ENCODE peak calls at places on chromosomes 11 and 22, in six cellular contexts. One of them, this sample, is unnamed.

GRCh38 chr11:114377612-114378267 is 22.6 kb downstream of the C11orf71 start:
- DNase-seq in Peyer's patch: no peak
- DNase-seq in H9: no peak
- DNase-seq in lower lobe of right lung: no peak
- DNase-seq in tibial nerve: no peak
- DNase-seq in neural progenitor cell: no peak
- DNase-seq in this sample: no peak

GRCh38 chr11:58028687-58029411 is 1.9 kb upstream of the OR6Q1 start:
- DNase-seq in Peyer's patch: no peak
- DNase-seq in H9: no peak
- DNase-seq in neural progenitor cell: no peak
- DNase-seq in lower lobe of right lung: no peak
- DNase-seq in tibial nerve: peak; percentile 19
- DNase-seq in this sample: no peak

GRCh38 chr11:102239906-102240305 is 77.4 kb upstream of the BIRC3 start:
- DNase-seq in H9: no peak
- DNase-seq in lower lobe of right lung: no peak
- DNase-seq in tibial nerve: no peak
- DNase-seq in neural progenitor cell: no peak
- DNase-seq in Peyer's patch: no peak
- DNase-seq in this sample: no peak

GRCh38 chr11:65414776-65415498 is 7.7 kb upstream of the NEAT1 start:
- DNase-seq in lower lobe of right lung: peak; percentile 36
- DNase-seq in Peyer's patch: no peak
- DNase-seq in tibial nerve: no peak
- DNase-seq in H9: peak; percentile 25
- DNase-seq in neural progenitor cell: no peak
- DNase-seq in this sample: peak; percentile 34

GRCh38 chr11:73140213-73141030 is 1.7 kb downstream of the FCHSD2 start:
- DNase-seq in tibial nerve: no peak
- DNase-seq in H9: peak; percentile 36
- DNase-seq in lower lobe of right lung: no peak
- DNase-seq in Peyer's patch: peak; percentile 35
- DNase-seq in neural progenitor cell: peak; percentile 66
- DNase-seq in this sample: no peak

GRCh38 chr11:7657306-7658025 is 15.8 kb downstream of the CYB5R2 start:
- DNase-seq in neural progenitor cell: peak; percentile 81
- DNase-seq in lower lobe of right lung: peak; percentile 66
- DNase-seq in tibial nerve: peak; percentile 63
- DNase-seq in H9: peak; percentile 76
- DNase-seq in Peyer's patch: no peak
- DNase-seq in this sample: no peak

GRCh38 chr11:961921-962320 is 36.3 kb downstream of the AP2A2 start:
- DNase-seq in H9: no peak
- DNase-seq in Peyer's patch: no peak
- DNase-seq in lower lobe of right lung: peak; percentile 19
- DNase-seq in tibial nerve: no peak
- DNase-seq in neural progenitor cell: no peak
- DNase-seq in this sample: no peak

GRCh38 chr11:117128289-117128688 is 15.8 kb upstream of the PAFAH1B2 start:
- DNase-seq in tibial nerve: no peak
- DNase-seq in Peyer's patch: no peak
- DNase-seq in neural progenitor cell: no peak
- DNase-seq in H9: no peak
- DNase-seq in lower lobe of right lung: no peak
- DNase-seq in this sample: no peak

GRCh38 chr22:36303874-36304273 is 50.9 kb downstream of the APOL1 start:
- DNase-seq in lower lobe of right lung: no peak
- DNase-seq in neural progenitor cell: no peak
- DNase-seq in Peyer's patch: no peak
- DNase-seq in tibial nerve: no peak
- DNase-seq in H9: no peak
- DNase-seq in this sample: no peak
- H3K27ac ChIP-seq in lower lobe of right lung: no peak overlapping the region
- H3K27ac ChIP-seq in neural progenitor cell: no peak overlapping the region
- H3K27ac ChIP-seq in Peyer's patch: peak overlapping the region; percentile 61
- H3K27ac ChIP-seq in tibial nerve: no peak overlapping the region
- H3K27ac ChIP-seq in H9: no peak overlapping the region
- H3K27ac ChIP-seq in this sample: no peak overlapping the region

GRCh38 chr11:12137938-12138731 is 27.7 kb downstream of the MICAL2 start:
- DNase-seq in H9: no peak
- DNase-seq in tibial nerve: no peak
- DNase-seq in neural progenitor cell: peak; percentile 35
- DNase-seq in lower lobe of right lung: no peak
- DNase-seq in Peyer's patch: no peak
- DNase-seq in this sample: peak; percentile 27
- TF ChIP-seq CTCF in H9: no peak
- TF ChIP-seq CTCF in tibial nerve: no peak
- TF ChIP-seq CTCF in neural progenitor cell: no peak
- TF ChIP-seq CTCF in lower lobe of right lung: no peak
- TF ChIP-seq CTCF in Peyer's patch: no peak
- TF ChIP-seq CTCF in this sample: no peak

GRCh38 chr22:41256254-41256897 is 15.6 kb upstream of the CHADL start:
- DNase-seq in neural progenitor cell: no peak
- DNase-seq in Peyer's patch: no peak
- DNase-seq in lower lobe of right lung: no peak
- DNase-seq in tibial nerve: no peak
- DNase-seq in H9: no peak
- DNase-seq in this sample: no peak
- H3K27ac ChIP-seq in neural progenitor cell: no peak overlapping the region
- H3K27ac ChIP-seq in Peyer's patch: no peak overlapping the region
- H3K27ac ChIP-seq in lower lobe of right lung: no peak overlapping the region
- H3K27ac ChIP-seq in tibial nerve: no peak overlapping the region
- H3K27ac ChIP-seq in H9: no peak overlapping the region
- H3K27ac ChIP-seq in this sample: no peak overlapping the region

DNA sequence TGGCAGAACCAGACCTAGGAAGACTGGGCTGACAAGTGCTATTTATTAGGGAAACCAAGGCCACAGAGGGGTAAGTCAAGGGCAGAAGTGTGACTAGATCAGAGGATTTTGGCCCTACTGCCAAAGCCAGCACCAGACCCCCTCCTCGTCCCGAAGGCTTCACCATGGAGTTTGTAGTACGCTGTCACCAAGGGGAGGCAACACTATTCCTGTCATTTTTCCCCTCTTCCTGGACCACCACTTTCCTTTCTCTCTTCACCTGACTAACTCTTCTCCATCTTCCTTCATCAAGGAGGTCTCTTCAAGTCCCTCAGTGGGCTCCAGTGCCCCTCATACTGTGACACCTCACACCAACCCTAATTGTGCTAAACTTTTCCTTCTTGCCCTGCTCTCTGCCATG is 34.9 kb downstream of the MN1 start:
- DNase-seq in H9: no peak
- DNase-seq in neural progenitor cell: no peak
- DNase-seq in Peyer's patch: no peak
- DNase-seq in lower lobe of right lung: no peak
- DNase-seq in tibial nerve: no peak
- DNase-seq in this sample: no peak
- TF ChIP-seq CTCF in H9: no peak
- TF ChIP-seq CTCF in neural progenitor cell: no peak
- TF ChIP-seq CTCF in Peyer's patch: no peak
- TF ChIP-seq CTCF in lower lobe of right lung: no peak
- TF ChIP-seq CTCF in tibial nerve: no peak
- TF ChIP-seq CTCF in this sample: no peak

This sample was measured in left lung.